ENCODE peak calls at places on chromosome 17, in four cellular contexts. I is AG04450; W is heart left ventricle; U is stimulated activated CD8-positive, alpha-beta memory T cell treated with anti-CD3 and anti-CD28 coated beads, Interleukin-4, amount 100 ng/mL, for 4 hours. J is an unnamed sample.

GRCh38 chr17:77223642-77224420 is 83.1 kb downstream of the SEC14L1 start:
- DNase-seq in I (no peak), W (peak), U (no peak), J (no peak)

GRCh38 chr17:80743181-80743771 is 198.6 kb downstream of the RPTOR start:
- DNase-seq in U (no peak), W (no peak), I (no peak), J (peak)

GRCh38 chr17:75078097-75079022 is 9.4 kb upstream of the SLC16A5 start:
- DNase-seq in W (no peak), U (no peak), I (peak), J (no peak)

GRCh38 chr17:28159004-28159403 is 116.5 kb downstream of the NLK start:
- DNase-seq in U (no peak), W (no peak), I (no peak), J (no peak)

GRCh38 chr17:29133146-29133713 is 47.0 kb downstream of the MYO18A start:
- DNase-seq in U (no peak), I (no peak), W (peak), J (no peak)

GRCh38 chr17:76092526-76093413 is 10.8 kb downstream of the EXOC7 start:
- DNase-seq in W (no peak), I (no peak), U (no peak), J (no peak)

GRCh38 chr17:45848868-45849535 is 4.3 kb downstream of the SPPL2C start:
- DNase-seq in W (no peak), I (no peak), U (no peak), J (no peak)

GRCh38 chr17:41835800-41836549 is at the start of gene NT5C3B:
- DNase-seq in I (no peak), W (peak), U (peak), J (peak)

GRCh38 chr17:64707077-64707591 is 45.0 kb upstream of the SMURF2 start:
- DNase-seq in W (peak), I (peak), U (no peak), J (no peak)

GRCh38 chr17:71472809-71473789 is 647.7 kb upstream of the SOX9 start:
- DNase-seq in I (peak), W (no peak), U (no peak), J (no peak)

J was measured in activated CD8-positive, alpha-beta memory T cell treated with anti-CD3 and anti-CD28 coated beads for 4 hours.